ENCODE peak calls at places on chromosomes 3 and 15, in seven cellular contexts. One of them, this sample, is unnamed.

GRCh38 chr15:31930967-31931366 is 99.3 kb upstream of the CHRNA7 start:
- DNase-seq in astrocyte of the hippocampus: peak
- DNase-seq in skeletal muscle cell: no peak
- DNase-seq in stimulated activated CD4-positive, alpha-beta T cell treated with anti-CD3 and anti-CD28 coated beads, Interleukin-15, amount 100 ng/mL, for 1 hour: no peak
- DNase-seq in aorta: no peak
- DNase-seq in activated effector memory CD4-positive, alpha-beta T cell treated with Interleukin-2 at 50 U/mL for 16 hours: no peak
- DNase-seq in T-helper 2 cell: no peak
- DNase-seq in this sample: no peak

GRCh38 chr15:81911572-81911971 is 134.2 kb downstream of the MEX3B start:
- DNase-seq in stimulated activated CD4-positive, alpha-beta T cell treated with anti-CD3 and anti-CD28 coated beads, Interleukin-15, amount 100 ng/mL, for 1 hour: no peak
- DNase-seq in aorta: no peak
- DNase-seq in activated effector memory CD4-positive, alpha-beta T cell treated with Interleukin-2 at 50 U/mL for 16 hours: no peak
- DNase-seq in skeletal muscle cell: no peak
- DNase-seq in astrocyte of the hippocampus: no peak
- DNase-seq in T-helper 2 cell: no peak
- DNase-seq in this sample: no peak

GRCh38 chr15:69475769-69476358 is 23.2 kb downstream of the RPLP1 start:
- DNase-seq in skeletal muscle cell: no peak
- DNase-seq in astrocyte of the hippocampus: peak
- DNase-seq in aorta: peak
- DNase-seq in activated effector memory CD4-positive, alpha-beta T cell treated with Interleukin-2 at 50 U/mL for 16 hours: peak
- DNase-seq in stimulated activated CD4-positive, alpha-beta T cell treated with anti-CD3 and anti-CD28 coated beads, Interleukin-15, amount 100 ng/mL, for 1 hour: peak
- DNase-seq in T-helper 2 cell: peak
- DNase-seq in this sample: peak

GRCh38 chr3:156760333-156760732 is 65.8 kb upstream of the LEKR1 start:
- DNase-seq in skeletal muscle cell: no peak
- DNase-seq in aorta: no peak
- DNase-seq in stimulated activated CD4-positive, alpha-beta T cell treated with anti-CD3 and anti-CD28 coated beads, Interleukin-15, amount 100 ng/mL, for 1 hour: no peak
- DNase-seq in T-helper 2 cell: no peak
- DNase-seq in astrocyte of the hippocampus: no peak
- DNase-seq in activated effector memory CD4-positive, alpha-beta T cell treated with Interleukin-2 at 50 U/mL for 16 hours: no peak
- DNase-seq in this sample: no peak

GRCh38 chr15:68656438-68656739 is 77.6 kb downstream of the CORO2B start:
- DNase-seq in stimulated activated CD4-positive, alpha-beta T cell treated with anti-CD3 and anti-CD28 coated beads, Interleukin-15, amount 100 ng/mL, for 1 hour: no peak
- DNase-seq in T-helper 2 cell: no peak
- DNase-seq in skeletal muscle cell: no peak
- DNase-seq in astrocyte of the hippocampus: no peak
- DNase-seq in activated effector memory CD4-positive, alpha-beta T cell treated with Interleukin-2 at 50 U/mL for 16 hours: no peak
- DNase-seq in aorta: peak
- DNase-seq in this sample: no peak

GRCh38 chr3:18987070-18987469 is 161.2 kb upstream of the KCNH8 start:
- DNase-seq in activated effector memory CD4-positive, alpha-beta T cell treated with Interleukin-2 at 50 U/mL for 16 hours: no peak
- DNase-seq in astrocyte of the hippocampus: no peak
- DNase-seq in T-helper 2 cell: no peak
- DNase-seq in aorta: no peak
- DNase-seq in skeletal muscle cell: no peak
- DNase-seq in stimulated activated CD4-positive, alpha-beta T cell treated with anti-CD3 and anti-CD28 coated beads, Interleukin-15, amount 100 ng/mL, for 1 hour: no peak
- DNase-seq in this sample: no peak

GRCh38 chr3:192892981-192893827 is 24.5 kb downstream of the MB21D2 start:
- DNase-seq in stimulated activated CD4-positive, alpha-beta T cell treated with anti-CD3 and anti-CD28 coated beads, Interleukin-15, amount 100 ng/mL, for 1 hour: no peak
- DNase-seq in activated effector memory CD4-positive, alpha-beta T cell treated with Interleukin-2 at 50 U/mL for 16 hours: peak
- DNase-seq in aorta: no peak
- DNase-seq in astrocyte of the hippocampus: peak
- DNase-seq in T-helper 2 cell: peak
- DNase-seq in skeletal muscle cell: peak
- DNase-seq in this sample: peak

GRCh38 chr15:55868707-55869106 is 124.7 kb downstream of the NEDD4 start:
- DNase-seq in T-helper 2 cell: no peak
- DNase-seq in aorta: no peak
- DNase-seq in activated effector memory CD4-positive, alpha-beta T cell treated with Interleukin-2 at 50 U/mL for 16 hours: no peak
- DNase-seq in skeletal muscle cell: no peak
- DNase-seq in astrocyte of the hippocampus: peak
- DNase-seq in stimulated activated CD4-positive, alpha-beta T cell treated with anti-CD3 and anti-CD28 coated beads, Interleukin-15, amount 100 ng/mL, for 1 hour: no peak
- DNase-seq in this sample: no peak

GRCh38 chr3:148023994-148024393 is 614.8 kb downstream of the ZIC1 start:
- DNase-seq in astrocyte of the hippocampus: peak
- DNase-seq in stimulated activated CD4-positive, alpha-beta T cell treated with anti-CD3 and anti-CD28 coated beads, Interleukin-15, amount 100 ng/mL, for 1 hour: no peak
- DNase-seq in aorta: peak
- DNase-seq in activated effector memory CD4-positive, alpha-beta T cell treated with Interleukin-2 at 50 U/mL for 16 hours: no peak
- DNase-seq in skeletal muscle cell: peak
- DNase-seq in T-helper 2 cell: no peak
- DNase-seq in this sample: peak

GRCh38 chr3:16520636-16521579 is 7.4 kb upstream of the RFTN1 start:
- DNase-seq in aorta: no peak
- DNase-seq in activated effector memory CD4-positive, alpha-beta T cell treated with Interleukin-2 at 50 U/mL for 16 hours: no peak
- DNase-seq in T-helper 2 cell: no peak
- DNase-seq in astrocyte of the hippocampus: no peak
- DNase-seq in stimulated activated CD4-positive, alpha-beta T cell treated with anti-CD3 and anti-CD28 coated beads, Interleukin-15, amount 100 ng/mL, for 1 hour: no peak
- DNase-seq in skeletal muscle cell: no peak
- DNase-seq in this sample: no peak

GRCh38 chr3:10758304-10759037 is 57.6 kb upstream of the SLC6A11 start:
- DNase-seq in astrocyte of the hippocampus: peak
- DNase-seq in T-helper 2 cell: no peak
- DNase-seq in aorta: peak
- DNase-seq in stimulated activated CD4-positive, alpha-beta T cell treated with anti-CD3 and anti-CD28 coated beads, Interleukin-15, amount 100 ng/mL, for 1 hour: no peak
- DNase-seq in activated effector memory CD4-positive, alpha-beta T cell treated with Interleukin-2 at 50 U/mL for 16 hours: peak
- DNase-seq in skeletal muscle cell: peak
- DNase-seq in this sample: peak

GRCh38 chr3:122635789-122636188 is 44.9 kb upstream of the PARP14 start:
- DNase-seq in stimulated activated CD4-positive, alpha-beta T cell treated with anti-CD3 and anti-CD28 coated beads, Interleukin-15, amount 100 ng/mL, for 1 hour: no peak
- DNase-seq in aorta: no peak
- DNase-seq in skeletal muscle cell: no peak
- DNase-seq in activated effector memory CD4-positive, alpha-beta T cell treated with Interleukin-2 at 50 U/mL for 16 hours: no peak
- DNase-seq in T-helper 2 cell: no peak
- DNase-seq in astrocyte of the hippocampus: peak
- DNase-seq in this sample: no peak

GRCh38 chr15:65305776-65306175 is 1.3 kb downstream of the RNU5B-1 start:
- DNase-seq in activated effector memory CD4-positive, alpha-beta T cell treated with Interleukin-2 at 50 U/mL for 16 hours: no peak
- DNase-seq in aorta: no peak
- DNase-seq in astrocyte of the hippocampus: no peak
- DNase-seq in skeletal muscle cell: no peak
- DNase-seq in stimulated activated CD4-positive, alpha-beta T cell treated with anti-CD3 and anti-CD28 coated beads, Interleukin-15, amount 100 ng/mL, for 1 hour: no peak
- DNase-seq in T-helper 2 cell: no peak
- DNase-seq in this sample: no peak

GRCh38 chr15:84824260-84824690 is 7.1 kb downstream of the ALPK3 start:
- DNase-seq in skeletal muscle cell: no peak
- DNase-seq in aorta: no peak
- DNase-seq in T-helper 2 cell: no peak
- DNase-seq in activated effector memory CD4-positive, alpha-beta T cell treated with Interleukin-2 at 50 U/mL for 16 hours: no peak
- DNase-seq in astrocyte of the hippocampus: peak
- DNase-seq in stimulated activated CD4-positive, alpha-beta T cell treated with anti-CD3 and anti-CD28 coated beads, Interleukin-15, amount 100 ng/mL, for 1 hour: no peak
- DNase-seq in this sample: peak

GRCh38 chr3:65894126-65894525 is 144.6 kb downstream of the MAGI1 start:
- DNase-seq in skeletal muscle cell: no peak
- DNase-seq in activated effector memory CD4-positive, alpha-beta T cell treated with Interleukin-2 at 50 U/mL for 16 hours: no peak
- DNase-seq in astrocyte of the hippocampus: no peak
- DNase-seq in stimulated activated CD4-positive, alpha-beta T cell treated with anti-CD3 and anti-CD28 coated beads, Interleukin-15, amount 100 ng/mL, for 1 hour: no peak
- DNase-seq in T-helper 2 cell: no peak
- DNase-seq in aorta: no peak
- DNase-seq in this sample: no peak

GRCh38 chr15:63909819-63910437 is 76.2 kb upstream of the HERC1 start:
- DNase-seq in activated effector memory CD4-positive, alpha-beta T cell treated with Interleukin-2 at 50 U/mL for 16 hours: no peak
- DNase-seq in skeletal muscle cell: peak
- DNase-seq in T-helper 2 cell: no peak
- DNase-seq in stimulated activated CD4-positive, alpha-beta T cell treated with anti-CD3 and anti-CD28 coated beads, Interleukin-15, amount 100 ng/mL, for 1 hour: no peak
- DNase-seq in astrocyte of the hippocampus: peak
- DNase-seq in aorta: no peak
- DNase-seq in this sample: peak

GRCh38 chr3:172512363-172512762 is 10.9 kb downstream of the TNFSF10 start:
- DNase-seq in aorta: peak
- DNase-seq in activated effector memory CD4-positive, alpha-beta T cell treated with Interleukin-2 at 50 U/mL for 16 hours: no peak
- DNase-seq in skeletal muscle cell: no peak
- DNase-seq in astrocyte of the hippocampus: peak
- DNase-seq in stimulated activated CD4-positive, alpha-beta T cell treated with anti-CD3 and anti-CD28 coated beads, Interleukin-15, amount 100 ng/mL, for 1 hour: no peak
- DNase-seq in T-helper 2 cell: peak
- DNase-seq in this sample: no peak

GRCh38 chr15:75347222-75348033 is 589 bp downstream of the NEIL1 start:
- DNase-seq in activated effector memory CD4-positive, alpha-beta T cell treated with Interleukin-2 at 50 U/mL for 16 hours: peak
- DNase-seq in stimulated activated CD4-positive, alpha-beta T cell treated with anti-CD3 and anti-CD28 coated beads, Interleukin-15, amount 100 ng/mL, for 1 hour: no peak
- DNase-seq in astrocyte of the hippocampus: peak
- DNase-seq in skeletal muscle cell: no peak
- DNase-seq in T-helper 2 cell: peak
- DNase-seq in aorta: peak
- DNase-seq in this sample: no peak

GRCh38 chr15:80695099-80695910 is at the start of gene ABHD17C:
- DNase-seq in activated effector memory CD4-positive, alpha-beta T cell treated with Interleukin-2 at 50 U/mL for 16 hours: peak
- DNase-seq in skeletal muscle cell: no peak
- DNase-seq in aorta: peak
- DNase-seq in astrocyte of the hippocampus: peak
- DNase-seq in stimulated activated CD4-positive, alpha-beta T cell treated with anti-CD3 and anti-CD28 coated beads, Interleukin-15, amount 100 ng/mL, for 1 hour: peak
- DNase-seq in T-helper 2 cell: peak
- DNase-seq in this sample: peak

GRCh38 chr3:157871838-157872497 is 234.3 kb downstream of the SHOX2 start:
- DNase-seq in astrocyte of the hippocampus: no peak
- DNase-seq in aorta: no peak
- DNase-seq in activated effector memory CD4-positive, alpha-beta T cell treated with Interleukin-2 at 50 U/mL for 16 hours: no peak
- DNase-seq in skeletal muscle cell: no peak
- DNase-seq in stimulated activated CD4-positive, alpha-beta T cell treated with anti-CD3 and anti-CD28 coated beads, Interleukin-15, amount 100 ng/mL, for 1 hour: no peak
- DNase-seq in T-helper 2 cell: no peak
- DNase-seq in this sample: no peak

GRCh38 chr3:157099337-157100078 is 60.4 kb downstream of the CCNL1 start:
- DNase-seq in skeletal muscle cell: no peak
- DNase-seq in aorta: no peak
- DNase-seq in astrocyte of the hippocampus: peak
- DNase-seq in stimulated activated CD4-positive, alpha-beta T cell treated with anti-CD3 and anti-CD28 coated beads, Interleukin-15, amount 100 ng/mL, for 1 hour: no peak
- DNase-seq in T-helper 2 cell: no peak
- DNase-seq in activated effector memory CD4-positive, alpha-beta T cell treated with Interleukin-2 at 50 U/mL for 16 hours: no peak
- DNase-seq in this sample: no peak

GRCh38 chr15:77255385-77255784 is 164.5 kb downstream of the PEAK1 start:
- DNase-seq in T-helper 2 cell: no peak
- DNase-seq in stimulated activated CD4-positive, alpha-beta T cell treated with anti-CD3 and anti-CD28 coated beads, Interleukin-15, amount 100 ng/mL, for 1 hour: no peak
- DNase-seq in astrocyte of the hippocampus: no peak
- DNase-seq in activated effector memory CD4-positive, alpha-beta T cell treated with Interleukin-2 at 50 U/mL for 16 hours: no peak
- DNase-seq in skeletal muscle cell: no peak
- DNase-seq in aorta: no peak
- DNase-seq in this sample: no peak

GRCh38 chr3:99852851-99853250 is 35.2 kb downstream of the CMSS1 start:
- DNase-seq in activated effector memory CD4-positive, alpha-beta T cell treated with Interleukin-2 at 50 U/mL for 16 hours: no peak
- DNase-seq in T-helper 2 cell: no peak
- DNase-seq in astrocyte of the hippocampus: no peak
- DNase-seq in stimulated activated CD4-positive, alpha-beta T cell treated with anti-CD3 and anti-CD28 coated beads, Interleukin-15, amount 100 ng/mL, for 1 hour: no peak
- DNase-seq in skeletal muscle cell: no peak
- DNase-seq in aorta: no peak
- DNase-seq in this sample: no peak

This sample was measured in fibroblast of gingiva.